ENCODE peak calls at places on chromosomes 13 and 19, in seven cellular contexts. U is CD8-positive, alpha-beta memory T cell; D is K562; E is tibial artery; W is CD8-positive, alpha-beta T cell; J is suprapubic skin; Q is transverse colon. Y is an unnamed sample. For H3K4me1, the result is how much of the 10 kb centered on the place peaks cover.

GRCh38 chr13:40060318-40061007 is 405.0 kb downstream of the COG6 start:
- DNase-seq in J (no peak), W (no peak), U (no peak), Q (no peak), E (no peak), D (no peak), Y (peak)

GRCh38 chr13:40317980-40318327 is 348.5 kb downstream of the FOXO1 start:
- DNase-seq in Q (no peak), U (no peak), D (no peak), E (no peak), W (no peak), J (no peak), Y (no peak)

GRCh38 chr19:57269515-57270250 is 10.6 kb upstream of the ZNF460 start:
- DNase-seq in W (no peak), Q (no peak), U (no peak), J (no peak), E (no peak), D (peak), Y (no peak)

GRCh38 chr13:32538234-32538620 is 368 bp downstream of the N4BP2L2 start:
- DNase-seq in W (no peak), Q (no peak), E (peak), J (no peak), D (no peak), U (no peak), Y (peak)

GRCh38 chr13:40927929-40928328 is 91.2 kb downstream of the ELF1 start:
- DNase-seq in E (no peak), D (no peak), J (no peak), U (no peak), Q (no peak), W (no peak), Y (no peak)

GRCh38 chr19:20964798-20965197 is 41.7 kb downstream of the ZNF85 start:
- DNase-seq in D (no peak), E (no peak), J (no peak), Q (no peak), W (no peak), U (no peak), Y (no peak)

GRCh38 chr13:24270639-24271131 is 38.7 kb upstream of the C1QTNF9 start:
- DNase-seq in J (no peak), E (peak), Q (peak), D (no peak), W (peak), U (peak), Y (no peak)

GRCh38 chr19:5547881-5548280 is 19.9 kb downstream of the TINCR start:
- DNase-seq in D (peak), U (no peak), J (no peak), Q (peak), E (no peak), W (no peak), Y (no peak)

GRCh38 chr13:54852831-54853230 is 1824.2 kb downstream of the OLFM4 start:
- DNase-seq in W (no peak), U (no peak), J (no peak), Q (no peak), E (no peak), D (no peak), Y (no peak)

GRCh38 chr13:91659583-91660415 is 261.4 kb downstream of the GPC5 start:
- DNase-seq in Q (no peak), D (no peak), W (no peak), E (no peak), J (no peak), U (no peak), Y (no peak)

GRCh38 chr13:45446181-45446580 is 18.6 kb upstream of the COG3 start:
- DNase-seq in E (no peak), U (no peak), W (no peak), D (no peak), Q (no peak), J (no peak), Y (no peak)

GRCh38 chr19:42422576-42423461 is 4.4 kb downstream of the LIPE start:
- DNase-seq in W (peak), U (peak), J (no peak), D (no peak), Q (peak), E (no peak), Y (no peak)

DNA sequence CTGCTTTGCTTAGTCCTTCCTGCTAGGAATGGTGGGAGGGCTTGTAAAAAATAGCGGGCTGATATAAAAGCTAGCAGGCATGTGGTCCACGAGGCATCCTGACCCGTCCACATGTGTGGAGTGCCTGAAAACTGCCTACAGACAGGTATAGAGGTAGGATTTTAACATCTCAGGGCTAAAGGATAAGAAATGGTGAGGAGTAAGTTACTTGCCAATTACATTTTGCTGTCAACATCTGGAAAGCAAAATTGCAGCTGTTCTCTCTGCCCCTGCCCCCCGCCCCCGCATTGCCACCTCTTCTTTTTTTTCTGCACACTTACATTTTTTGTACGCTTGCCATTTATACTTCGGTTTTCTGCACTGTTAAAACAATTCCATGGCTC is 21.0 kb downstream of the NFIX start:
- DNase-seq in U (no peak), D (no peak), J (no peak), Q (no peak), W (no peak), E (no peak), Y (no peak)
- H3K4me1 ChIP-seq in U (under half), D (half or more), J (half or more), Q (under half), W (under half), E (half or more), Y (under half)

GRCh38 chr19:13042443-13043130 is 47.3 kb downstream of the NFIX start:
- DNase-seq in J (no peak), W (no peak), Q (no peak), E (no peak), U (no peak), D (no peak), Y (no peak)

GRCh38 chr19:13040916-13041292 is 45.6 kb downstream of the NFIX start:
- DNase-seq in J (no peak), Q (no peak), W (no peak), E (no peak), U (no peak), D (no peak), Y (no peak)

GRCh38 chr19:13039211-13039789 is 44.0 kb downstream of the NFIX start:
- DNase-seq in D (no peak), J (no peak), U (no peak), Q (no peak), E (no peak), W (no peak), Y (no peak)

GRCh38 chr19:13038306-13039210 is 43.3 kb downstream of the NFIX start:
- DNase-seq in U (no peak), Q (no peak), J (no peak), E (no peak), W (no peak), D (no peak), Y (no peak)

GRCh38 chr19:13040232-13040915 is 45.1 kb downstream of the NFIX start:
- DNase-seq in E (peak), Q (no peak), J (no peak), W (no peak), D (no peak), U (no peak), Y (no peak)
- H3K4me1 ChIP-seq in E (half or more), Q (under half), J (half or more), W (under half), D (under half), U (under half), Y (under half)

DNA sequence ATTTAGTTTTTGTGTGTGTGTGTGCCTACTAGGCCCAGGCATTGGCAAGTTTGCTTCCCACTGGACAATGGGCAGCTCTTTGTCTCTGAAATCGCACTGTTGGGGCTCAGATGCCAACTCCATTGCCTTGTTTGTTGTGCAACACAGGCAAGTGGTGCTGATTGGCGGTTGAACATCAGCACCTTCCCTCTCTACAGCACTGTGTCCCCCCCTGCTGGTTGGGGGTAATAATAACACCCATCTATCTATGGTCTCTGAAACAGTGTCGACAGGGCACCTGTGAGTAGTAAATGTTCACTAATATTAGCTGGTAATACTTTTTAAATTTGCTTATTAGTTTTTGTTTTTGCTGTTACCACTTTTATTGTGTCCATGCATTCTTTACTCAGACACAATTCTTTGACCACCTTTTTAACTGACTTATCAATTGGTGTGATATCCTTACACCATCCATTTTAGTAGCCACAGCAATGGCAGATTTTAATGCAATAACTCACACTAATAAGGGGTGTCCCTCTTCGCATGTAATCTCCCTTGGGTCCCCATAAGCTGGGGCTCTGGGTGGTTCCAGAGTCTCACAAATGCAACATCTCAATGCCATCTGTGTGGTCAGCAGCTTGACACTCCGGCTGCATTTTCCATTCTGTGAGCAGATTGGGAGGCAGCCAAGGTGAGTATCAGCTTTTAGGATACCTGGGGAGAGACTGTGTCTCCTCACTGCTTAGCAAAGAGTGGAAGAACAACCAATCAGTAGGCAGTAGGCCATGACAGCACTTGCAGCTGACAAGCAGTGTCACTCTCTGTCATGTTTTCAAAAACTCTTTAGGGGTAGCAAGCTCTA is 47.7 kb upstream of the UQCRFS1 start:
- DNase-seq in Q (no peak), J (no peak), E (no peak), W (no peak), U (no peak), D (peak), Y (no peak)
- H3K4me1 ChIP-seq in Q (under half), J (under half), E (under half), W (under half), U (under half), D (under half), Y (under half)

GRCh38 chr13:43356566-43356965 is 333.2 kb downstream of the DNAJC15 start:
- DNase-seq in Q (no peak), D (no peak), W (no peak), U (no peak), E (no peak), J (no peak), Y (no peak)

GRCh38 chr13:43360196-43360595 is 336.8 kb downstream of the DNAJC15 start:
- DNase-seq in U (no peak), Q (no peak), D (no peak), J (no peak), E (no peak), W (no peak), Y (no peak)

GRCh38 chr13:43355774-43356173 is 332.4 kb downstream of the DNAJC15 start:
- DNase-seq in U (no peak), J (no peak), E (no peak), D (no peak), W (no peak), Q (no peak), Y (no peak)

GRCh38 chr13:43359536-43359935 is 336.1 kb downstream of the DNAJC15 start:
- DNase-seq in U (no peak), W (no peak), J (no peak), D (no peak), Q (no peak), E (no peak), Y (no peak)

DNA sequence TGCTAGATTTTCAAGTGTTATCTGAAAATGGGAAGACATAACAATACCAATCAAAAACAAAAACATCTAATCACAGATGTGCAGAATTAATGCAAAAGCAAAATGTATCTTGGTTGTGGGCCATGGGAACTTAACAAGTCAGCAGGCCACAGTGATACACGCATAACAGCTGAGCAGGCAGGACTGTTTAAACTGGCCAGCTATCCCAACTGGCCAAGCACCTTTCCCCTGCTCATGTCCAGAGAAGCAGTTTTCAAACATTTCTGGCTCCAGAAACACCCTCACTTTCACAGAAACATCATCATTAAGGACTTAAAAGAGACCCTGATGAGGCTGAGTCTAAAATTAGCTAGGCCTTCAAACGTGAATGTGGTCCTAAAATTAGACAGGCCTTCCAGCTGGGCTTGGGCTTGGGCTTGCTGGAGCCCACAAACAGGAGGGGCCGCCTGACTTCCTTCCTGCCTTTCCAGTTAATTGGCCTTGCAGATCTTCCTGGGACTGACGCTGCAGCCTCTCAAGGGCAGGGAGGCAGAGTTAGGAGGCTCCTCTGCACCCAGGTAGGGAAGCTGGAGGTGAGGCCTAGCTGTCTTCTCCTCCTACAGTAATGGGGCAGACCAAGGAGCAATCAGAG is 334.2 kb downstream of the DNAJC15 start:
- DNase-seq in E (no peak), J (no peak), W (no peak), Q (no peak), D (no peak), U (no peak), Y (no peak)
- H3K4me1 ChIP-seq in E (under half), J (under half), W (under half), Q (under half), D (under half), U (under half), Y (under half)

DNA sequence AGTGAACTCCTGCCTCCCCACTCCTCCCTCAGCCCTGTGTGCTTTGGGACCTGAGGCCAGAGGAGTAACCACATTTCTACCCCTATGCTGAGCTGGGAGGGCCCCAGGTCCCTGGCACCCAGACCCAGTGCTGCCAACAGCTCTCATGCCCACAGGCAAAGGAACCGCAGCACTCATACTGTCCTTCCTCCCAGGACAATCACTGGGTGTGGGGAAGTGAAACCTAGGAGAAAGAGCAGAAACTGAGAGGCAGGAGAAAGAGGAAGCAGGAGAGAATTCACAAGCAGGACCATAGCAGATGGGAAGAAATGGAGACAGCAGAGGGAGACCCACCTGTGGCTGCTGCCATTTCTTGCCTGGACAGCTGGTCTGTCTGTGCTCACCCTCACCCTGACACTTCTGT is 18.8 kb downstream of the CCDC97 start:
- DNase-seq in W (no peak), D (no peak), U (no peak), E (no peak), J (no peak), Q (no peak), Y (no peak)
- H3K4me1 ChIP-seq in W (half or more), D (half or more), U (half or more), E (under half), J (half or more), Q (under half), Y (under half)

DNA sequence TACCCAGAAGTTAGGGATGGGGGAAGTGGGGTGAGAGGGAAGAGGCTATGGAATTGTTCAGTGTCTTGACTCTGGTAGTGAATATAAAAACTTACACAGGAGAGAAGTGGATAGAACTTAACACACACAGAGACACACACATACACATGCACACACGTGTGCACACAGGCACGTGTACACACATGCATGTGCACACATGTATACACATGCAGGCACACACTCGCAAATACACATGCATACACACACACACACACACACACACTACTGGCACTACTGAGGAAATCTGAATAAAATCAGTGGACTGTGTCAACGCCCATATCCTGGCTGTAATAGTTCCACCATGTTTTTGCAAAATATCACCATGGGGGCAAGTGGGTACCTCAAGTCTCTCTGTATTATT is 107.9 kb downstream of the IRS2 start:
- DNase-seq in E (no peak), D (no peak), U (no peak), W (no peak), J (no peak), Q (no peak), Y (no peak)
- H3K4me1 ChIP-seq in E (under half), D (under half), U (under half), W (under half), J (under half), Q (under half), Y (under half)

DNA sequence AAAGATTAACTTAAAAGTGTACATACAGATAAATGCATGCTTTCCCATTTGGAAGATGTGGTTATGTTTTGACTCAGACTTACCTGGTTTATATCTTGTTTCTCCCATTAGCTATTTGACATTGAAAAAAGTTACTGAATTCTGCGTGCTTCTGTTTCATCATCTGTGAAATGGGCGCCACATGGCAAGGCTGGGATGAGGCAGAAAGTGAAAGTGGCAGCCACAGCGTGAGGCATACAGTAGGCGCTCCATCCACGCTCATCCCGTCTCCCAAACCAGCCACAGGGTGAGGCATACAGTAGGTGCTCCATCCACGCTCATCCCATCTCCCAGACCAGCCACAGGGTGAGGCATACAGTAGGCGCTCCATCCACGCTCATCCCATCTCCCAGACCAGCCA is 14.0 kb upstream of the TMEM255B start:
- DNase-seq in Q (no peak), E (no peak), D (no peak), W (no peak), U (no peak), J (no peak), Y (no peak)
- H3K4me1 ChIP-seq in Q (under half), E (under half), D (under half), W (under half), U (under half), J (under half), Y (under half)

DNA sequence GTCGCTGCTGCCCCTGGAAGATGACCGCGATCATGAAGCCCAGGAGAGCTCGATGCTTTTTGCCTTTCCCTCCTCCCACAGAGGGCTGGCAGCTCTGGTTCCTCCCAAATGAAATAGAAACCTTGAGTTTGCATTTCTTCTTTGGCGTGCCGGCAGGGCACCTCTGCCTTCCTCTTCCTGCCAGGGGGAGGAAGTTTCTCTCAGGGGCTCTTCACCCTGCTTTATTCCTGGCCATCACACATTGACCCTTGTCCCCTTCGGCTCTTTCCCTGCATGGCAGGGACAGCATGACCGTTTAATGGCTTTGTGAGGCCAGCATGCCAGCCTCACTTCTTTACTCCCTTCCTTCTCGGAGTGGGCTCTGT is 47.9 kb downstream of the ACTN4 start:
- DNase-seq in J (no peak), E (no peak), Q (no peak), D (no peak), W (no peak), U (no peak), Y (no peak)
- H3K4me1 ChIP-seq in J (half or more), E (half or more), Q (under half), D (under half), W (under half), U (under half), Y (under half)

GRCh38 chr19:47309608-47310007 is at the start of gene C5AR1:
- DNase-seq in W (no peak), D (peak), U (no peak), J (no peak), Q (peak), E (peak), Y (no peak)
- H3K4me1 ChIP-seq in W (under half), D (under half), U (under half), J (under half), Q (under half), E (under half), Y (under half)